ENCODE peak calls at places on chromosomes 16 and 17, in five cellular contexts. One of them, this sample, is unnamed.
A peak's percentile ranks its signal among the peaks of the same experiment; 100 is the strongest.

GRCh38 chr16:14070555-14070876 is 603 bp upstream of the MRTFB start:
- DNase-seq in nephron progenitor cell: no peak
- DNase-seq in colonic mucosa: no peak
- DNase-seq in HFF-Myc: no peak
- DNase-seq in tibial artery: no peak
- DNase-seq in this sample: no peak

GRCh38 chr16:77660311-77660710 is 62.0 kb upstream of the NUDT7 start:
- DNase-seq in colonic mucosa: no peak
- DNase-seq in tibial artery: no peak
- DNase-seq in nephron progenitor cell: no peak
- DNase-seq in HFF-Myc: no peak
- DNase-seq in this sample: no peak

GRCh38 chr17:68533887-68534700 is 21.9 kb downstream of the PRKAR1A start:
- DNase-seq in tibial artery: no peak
- DNase-seq in HFF-Myc: no peak
- DNase-seq in colonic mucosa: no peak
- DNase-seq in nephron progenitor cell: no peak
- DNase-seq in this sample: no peak

GRCh38 chr16:4293822-4294457 is 21.1 kb upstream of the TFAP4 start:
- DNase-seq in tibial artery: peak; percentile 86
- DNase-seq in HFF-Myc: no peak
- DNase-seq in colonic mucosa: no peak
- DNase-seq in nephron progenitor cell: peak; percentile 81
- DNase-seq in this sample: peak; percentile 76

GRCh38 chr16:22141746-22142145 is 20.6 kb upstream of the SDR42E2 start:
- DNase-seq in HFF-Myc: peak; percentile 5
- DNase-seq in nephron progenitor cell: no peak
- DNase-seq in tibial artery: no peak
- DNase-seq in colonic mucosa: no peak
- DNase-seq in this sample: peak; percentile 35

GRCh38 chr17:77098884-77099545 is 41.8 kb upstream of the SEC14L1 start:
- DNase-seq in nephron progenitor cell: no peak
- DNase-seq in tibial artery: peak; percentile 74
- DNase-seq in colonic mucosa: peak; percentile 47
- DNase-seq in HFF-Myc: no peak
- DNase-seq in this sample: no peak

GRCh38 chr17:49582055-49582703 is 6.5 kb downstream of the NXPH3 start:
- DNase-seq in colonic mucosa: no peak
- DNase-seq in nephron progenitor cell: no peak
- DNase-seq in HFF-Myc: no peak
- DNase-seq in tibial artery: no peak
- DNase-seq in this sample: no peak

GRCh38 chr17:6526362-6527152 is 29.8 kb downstream of the PITPNM3 start:
- DNase-seq in HFF-Myc: no peak
- DNase-seq in colonic mucosa: no peak
- DNase-seq in nephron progenitor cell: no peak
- DNase-seq in tibial artery: peak; percentile 9
- DNase-seq in this sample: no peak

GRCh38 chr16:48950184-48950583 is 331.5 kb downstream of the CBLN1 start:
- DNase-seq in HFF-Myc: no peak
- DNase-seq in colonic mucosa: no peak
- DNase-seq in nephron progenitor cell: no peak
- DNase-seq in tibial artery: no peak
- DNase-seq in this sample: no peak

GRCh38 chr16:84513111-84514065 is 8.9 kb upstream of the MEAK7 start:
- DNase-seq in HFF-Myc: no peak
- DNase-seq in nephron progenitor cell: no peak
- DNase-seq in tibial artery: no peak
- DNase-seq in colonic mucosa: no peak
- DNase-seq in this sample: no peak

GRCh38 chr17:82892869-82893565 is 53.2 kb upstream of the ZNF750 start:
- DNase-seq in HFF-Myc: no peak
- DNase-seq in tibial artery: no peak
- DNase-seq in nephron progenitor cell: no peak
- DNase-seq in colonic mucosa: no peak
- DNase-seq in this sample: no peak

GRCh38 chr17:76467366-76467765 is at the start of gene AANAT:
- DNase-seq in tibial artery: no peak
- DNase-seq in colonic mucosa: no peak
- DNase-seq in HFF-Myc: no peak
- DNase-seq in nephron progenitor cell: no peak
- DNase-seq in this sample: peak; percentile 58

GRCh38 chr17:28663723-28664122 is 1.7 kb downstream of the SUPT6H start:
- DNase-seq in HFF-Myc: no peak
- DNase-seq in tibial artery: no peak
- DNase-seq in nephron progenitor cell: no peak
- DNase-seq in colonic mucosa: no peak
- DNase-seq in this sample: no peak

GRCh38 chr17:21218831-21219380 is 4.9 kb upstream of the TMEM11 start:
- DNase-seq in tibial artery: no peak
- DNase-seq in colonic mucosa: peak; percentile 38
- DNase-seq in HFF-Myc: no peak
- DNase-seq in nephron progenitor cell: no peak
- DNase-seq in this sample: no peak
- TF ChIP-seq CTCF in tibial artery: no peak
- TF ChIP-seq CTCF in colonic mucosa: no peak
- TF ChIP-seq CTCF in HFF-Myc: no peak
- TF ChIP-seq CTCF in nephron progenitor cell: no peak
- TF ChIP-seq CTCF in this sample: no peak

DNA sequence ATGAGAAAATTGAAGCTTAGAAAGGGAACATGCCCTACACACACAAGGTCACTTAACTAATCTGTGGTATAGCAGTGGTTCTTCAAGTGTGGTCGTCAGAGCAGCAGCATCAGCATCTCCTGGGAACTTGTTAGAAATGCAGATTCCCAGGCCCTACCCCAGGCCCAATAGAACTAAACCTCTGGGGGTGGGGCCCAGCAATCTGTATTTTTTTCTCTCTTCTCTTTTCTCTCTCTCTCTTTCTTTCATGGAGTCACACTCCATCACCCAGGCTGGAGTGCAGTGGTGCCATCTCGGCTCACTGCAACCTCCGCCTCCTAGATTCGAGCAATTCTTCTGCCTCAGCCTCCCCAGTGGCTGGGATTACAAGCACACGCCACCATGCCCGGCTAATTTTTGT is 3.9 kb downstream of the NLE1 start:
- DNase-seq in HFF-Myc: no peak
- DNase-seq in colonic mucosa: no peak
- DNase-seq in nephron progenitor cell: no peak
- DNase-seq in tibial artery: no peak
- DNase-seq in this sample: no peak
- TF ChIP-seq CTCF in HFF-Myc: no peak
- TF ChIP-seq CTCF in colonic mucosa: no peak
- TF ChIP-seq CTCF in nephron progenitor cell: no peak
- TF ChIP-seq CTCF in tibial artery: no peak
- TF ChIP-seq CTCF in this sample: no peak

GRCh38 chr16:65126845-65127624 is 5.2 kb upstream of the CDH11 start:
- DNase-seq in colonic mucosa: no peak
- DNase-seq in HFF-Myc: no peak
- DNase-seq in tibial artery: no peak
- DNase-seq in nephron progenitor cell: no peak
- DNase-seq in this sample: no peak
- TF ChIP-seq CTCF in colonic mucosa: peak; percentile 17
- TF ChIP-seq CTCF in HFF-Myc: peak; percentile 22
- TF ChIP-seq CTCF in tibial artery: peak; percentile 32
- TF ChIP-seq CTCF in nephron progenitor cell: peak; percentile 56
- TF ChIP-seq CTCF in this sample: peak; percentile 84

GRCh38 chr17:38606646-38607611 is 1.2 kb upstream of the SRCIN1 start:
- DNase-seq in HFF-Myc: no peak
- DNase-seq in colonic mucosa: no peak
- DNase-seq in nephron progenitor cell: no peak
- DNase-seq in tibial artery: no peak
- DNase-seq in this sample: no peak

GRCh38 chr17:38605230-38605851 is 411 bp downstream of the SRCIN1 start:
- DNase-seq in tibial artery: no peak
- DNase-seq in HFF-Myc: no peak
- DNase-seq in colonic mucosa: no peak
- DNase-seq in nephron progenitor cell: no peak
- DNase-seq in this sample: no peak

GRCh38 chr17:38604479-38605229 is 1.1 kb downstream of the SRCIN1 start:
- DNase-seq in colonic mucosa: no peak
- DNase-seq in tibial artery: no peak
- DNase-seq in HFF-Myc: no peak
- DNase-seq in nephron progenitor cell: peak; percentile 58
- DNase-seq in this sample: peak; percentile 62

GRCh38 chr17:38603786-38604478 is 1.8 kb downstream of the SRCIN1 start:
- DNase-seq in nephron progenitor cell: no peak
- DNase-seq in HFF-Myc: no peak
- DNase-seq in tibial artery: no peak
- DNase-seq in colonic mucosa: no peak
- DNase-seq in this sample: no peak

DNA sequence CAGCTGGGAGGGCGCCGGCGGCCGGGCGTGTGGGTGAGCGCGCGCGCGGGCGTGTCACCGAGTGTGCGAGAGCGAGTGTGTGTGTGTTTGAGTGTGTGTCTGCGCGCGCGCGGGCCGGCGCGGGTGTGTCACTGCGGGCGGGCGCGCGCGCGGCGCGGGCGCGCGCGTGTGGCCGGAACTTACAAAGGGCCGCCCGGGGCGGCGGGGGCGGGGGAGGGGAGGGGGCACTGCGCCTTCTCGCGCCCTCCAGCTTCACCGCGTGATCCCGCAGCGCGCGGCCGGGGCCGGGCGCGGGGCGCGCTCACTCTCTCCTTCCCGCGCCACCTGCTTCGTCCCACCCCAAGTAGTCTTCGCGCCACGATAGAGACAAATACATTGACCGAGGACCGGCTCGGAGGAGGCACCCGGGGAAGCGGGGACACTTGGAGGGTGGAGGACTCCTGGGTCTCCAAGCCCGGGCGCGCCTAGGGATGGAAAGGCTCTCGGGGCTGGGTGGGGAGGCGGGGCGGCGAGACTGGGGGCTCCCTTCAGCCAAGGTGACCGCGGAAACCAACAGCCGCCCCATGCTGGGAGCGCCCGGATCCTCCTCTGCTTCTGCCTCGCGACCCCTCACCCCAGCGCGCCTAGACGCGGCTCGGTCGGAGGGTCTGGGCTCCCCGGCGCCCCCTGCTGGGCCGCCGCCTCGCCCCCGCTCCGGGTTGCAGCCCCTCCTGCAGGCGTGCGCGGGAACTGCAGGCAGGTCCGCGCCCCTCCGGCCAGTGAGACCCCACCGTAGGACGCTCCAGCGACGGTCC is at the start of gene SRCIN1:
- DNase-seq in colonic mucosa: peak; percentile 72
- DNase-seq in tibial artery: no peak
- DNase-seq in nephron progenitor cell: peak; percentile 72
- DNase-seq in HFF-Myc: no peak
- DNase-seq in this sample: peak; percentile 73
- TF ChIP-seq CTCF in colonic mucosa: peak; percentile 94
- TF ChIP-seq CTCF in tibial artery: peak; percentile 41
- TF ChIP-seq CTCF in nephron progenitor cell: peak; percentile 96
- TF ChIP-seq CTCF in HFF-Myc: peak; percentile 98
- TF ChIP-seq CTCF in this sample: peak; percentile 100

This sample was measured in glutamatergic neuron.